ENCODE peak calls at places on chromosomes 2 and 18, in eight cellular contexts. Q, Y, D, K, L, H, P and Z are unnamed samples.

GRCh38 chr2:9757430-9758287 is 85.6 kb upstream of the TAF1B start:
- DNase-seq in Q (no peak), Y (no peak), D (no peak), K (no peak), L (peak; percentile 71), H (no peak), P (no peak), Z (no peak)

GRCh38 chr18:9475643-9476580 is 599 bp downstream of the RALBP1 start:
- DNase-seq in Q (no peak), Y (peak; percentile 49), D (no peak), K (no peak), L (no peak), H (peak; percentile 38), P (no peak), Z (peak; percentile 82)

GRCh38 chr2:85441859-85442258 is 23.3 kb downstream of the SH2D6 start:
- DNase-seq in Q (no peak), Y (no peak), D (no peak), K (no peak), L (no peak), H (no peak), P (no peak), Z (no peak)

GRCh38 chr18:48129621-48130082 is 199.2 kb upstream of the SMAD2 start:
- DNase-seq in Q (no peak), Y (no peak), D (no peak), K (no peak), L (peak; percentile 17), H (no peak), P (no peak), Z (no peak)

GRCh38 chr2:105405291-105405690 is 6.4 kb upstream of the FHL2 start:
- DNase-seq in Q (no peak), Y (no peak), D (no peak), K (no peak), L (no peak), H (no peak), P (no peak), Z (no peak)

GRCh38 chr2:43939695-43940094 is 56.1 kb downstream of the LRPPRC start:
- DNase-seq in Q (no peak), Y (no peak), D (no peak), K (no peak), L (no peak), H (no peak), P (no peak), Z (no peak)

GRCh38 chr2:119157850-119158511 is 570 bp downstream of the C1QL2 start:
- DNase-seq in Q (no peak), Y (no peak), D (no peak), K (no peak), L (no peak), H (no peak), P (no peak), Z (no peak)

GRCh38 chr2:10984418-10985130 is 72.8 kb downstream of the KCNF1 start:
- DNase-seq in Q (no peak), Y (no peak), D (no peak), K (no peak), L (no peak), H (no peak), P (no peak), Z (no peak)

GRCh38 chr18:51659781-51660180 is 462.3 kb upstream of the MEX3C start:
- DNase-seq in Q (no peak), Y (no peak), D (no peak), K (no peak), L (no peak), H (no peak), P (no peak), Z (no peak)

GRCh38 chr2:128273469-128274081 is 45.1 kb downstream of the HS6ST1 start:
- DNase-seq in Q (peak; percentile 19), Y (peak; percentile 47), D (no peak), K (no peak), L (peak; percentile 44), H (no peak), P (peak; percentile 64), Z (no peak)

GRCh38 chr18:31499157-31499524 is 1.2 kb downstream of the DSG2 start:
- DNase-seq in Q (no peak), Y (no peak), D (no peak), K (no peak), L (no peak), H (no peak), P (no peak), Z (no peak)

GRCh38 chr2:24478243-24478642 is 12.8 kb upstream of the NCOA1 start:
- DNase-seq in Q (no peak), Y (no peak), D (no peak), K (no peak), L (no peak), H (no peak), P (no peak), Z (no peak)

GRCh38 chr2:207487650-207488315 is 42.0 kb upstream of the CREB1 start:
- DNase-seq in Q (peak; percentile 44), Y (no peak), D (peak; percentile 63), K (no peak), L (no peak), H (no peak), P (no peak), Z (no peak)

GRCh38 chr2:46821600-46821999 is 94.0 kb downstream of the MCFD2 start:
- DNase-seq in Q (peak; percentile 12), Y (peak; percentile 40), D (no peak), K (no peak), L (no peak), H (no peak), P (no peak), Z (no peak)

GRCh38 chr2:38377501-38378258 is 607 bp upstream of the ATL2 start:
- DNase-seq in Q (no peak), Y (no peak), D (peak; percentile 17), K (no peak), L (no peak), H (no peak), P (no peak), Z (no peak)

GRCh38 chr2:96265349-96265839 is 403 bp downstream of the TMEM127 start:
- DNase-seq in Q (peak; percentile 70), Y (peak; percentile 75), D (no peak), K (peak; percentile 58), L (peak; percentile 79), H (no peak), P (peak; percentile 83), Z (peak; percentile 51)

GRCh38 chr2:96265840-96266569 is at the start of the genes CIAO1 and TMEM127:
- DNase-seq in Q (peak; percentile 99), Y (peak; percentile 99), D (peak; percentile 98), K (peak; percentile 99), L (peak; percentile 99), H (peak; percentile 98), P (peak; percentile 99), Z (peak; percentile 100)

GRCh38 chr2:96264086-96264485 is 1.7 kb downstream of the TMEM127 start:
- DNase-seq in Q (no peak), Y (no peak), D (no peak), K (no peak), L (no peak), H (no peak), P (no peak), Z (no peak)

GRCh38 chr2:96264656-96265348 is 995 bp downstream of the TMEM127 start:
- DNase-seq in Q (no peak), Y (peak; percentile 64), D (no peak), K (no peak), L (no peak), H (no peak), P (peak; percentile 65), Z (peak; percentile 73)

GRCh38 chr2:96267159-96267971 is 1.3 kb downstream of the CIAO1 start:
- DNase-seq in Q (no peak), Y (peak; percentile 72), D (peak; percentile 66), K (peak; percentile 49), L (no peak), H (no peak), P (no peak), Z (peak; percentile 83)
- TF ChIP-seq CTCF in Q (peak; percentile 40), Y (no peak), D (peak; percentile 34), K (peak; percentile 35), L (no peak), H (peak; percentile 4), P (no peak), Z (peak; percentile 61)

DNA sequence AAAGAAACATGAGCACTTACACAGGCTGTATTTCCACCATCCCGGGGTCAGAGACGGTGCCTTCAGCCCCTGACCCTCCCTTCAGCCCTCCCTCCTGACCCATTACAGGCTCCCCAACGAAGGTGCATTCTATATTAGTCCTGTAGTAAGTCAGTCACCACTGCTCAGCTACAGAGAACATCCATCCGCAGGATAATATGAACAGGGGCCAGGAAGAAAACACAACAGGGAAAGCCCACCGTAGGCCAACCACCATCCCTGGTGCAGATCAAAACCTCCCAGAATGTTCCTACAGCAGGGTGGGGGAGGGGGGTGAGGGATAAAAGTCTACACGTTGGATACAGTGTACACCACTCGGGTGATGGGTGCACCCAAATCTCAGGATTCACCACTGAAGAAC is 15.1 kb downstream of the PXDN start:
- DNase-seq in Q (peak; percentile 9), Y (no peak), D (no peak), K (no peak), L (no peak), H (no peak), P (peak; percentile 57), Z (no peak)
- TF ChIP-seq POLR2A in Q (no peak), Y (no peak), D (no peak), K (no peak), L (no peak), H (no peak), P (no peak), Z (no peak)

GRCh38 chr2:239898292-239898925 is 126.7 kb downstream of the NDUFA10 start:
- DNase-seq in Q (no peak), Y (peak; percentile 30), D (no peak), K (no peak), L (no peak), H (no peak), P (no peak), Z (no peak)
- TF ChIP-seq CTCF in Q (no peak), Y (no peak), D (no peak), K (no peak), L (no peak), H (no peak), P (no peak), Z (no peak)

DNA sequence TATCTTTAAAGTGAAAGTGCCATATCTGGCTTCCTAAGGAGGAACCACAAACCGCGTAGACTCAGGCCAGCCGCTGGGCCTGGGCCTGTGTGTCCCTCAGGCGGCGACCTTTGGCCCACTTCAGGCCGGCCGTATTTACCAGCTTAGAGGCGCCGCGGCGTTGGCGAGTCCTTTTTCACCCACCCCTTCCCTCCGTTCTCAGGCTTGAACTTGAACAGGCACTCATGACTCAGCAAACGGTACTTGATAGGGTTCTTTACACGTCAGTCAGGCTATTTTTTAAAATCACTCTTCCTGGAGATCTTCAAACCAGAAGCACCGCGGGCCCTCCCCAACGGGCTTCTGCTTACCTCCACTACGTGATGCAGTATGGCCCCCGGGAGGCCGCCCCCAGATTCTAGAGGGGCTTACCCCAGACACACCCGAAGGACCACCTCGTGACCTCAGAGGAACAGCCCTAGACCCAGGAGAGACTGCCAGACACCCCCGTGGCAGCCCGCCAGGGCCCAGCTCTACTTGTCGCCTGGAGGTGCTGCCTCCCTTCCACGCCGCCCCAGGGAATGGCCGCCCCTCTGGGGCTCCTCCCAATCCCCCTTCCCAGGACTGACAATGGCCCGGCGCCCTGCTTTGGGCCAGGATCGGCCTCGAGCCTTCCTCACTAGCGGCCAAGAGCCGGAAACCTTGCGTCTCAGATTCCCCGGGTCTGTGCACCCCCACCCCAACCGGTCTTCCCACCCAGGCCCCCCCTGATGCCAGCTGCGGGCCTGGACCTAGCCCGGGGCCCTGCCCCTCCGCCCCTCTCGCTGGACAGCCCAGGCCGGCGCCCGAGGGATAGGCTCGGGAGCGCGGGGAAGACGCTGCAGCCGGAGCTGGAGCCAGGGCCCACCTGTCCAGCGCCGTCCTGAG is 33.8 kb upstream of the IMPA2 start:
- DNase-seq in Q (peak; percentile 94), Y (peak; percentile 97), D (peak; percentile 98), K (peak; percentile 94), L (peak; percentile 95), H (peak; percentile 83), P (peak; percentile 98), Z (peak; percentile 97)
- TF ChIP-seq POLR2A in Q (peak; percentile 51), Y (peak; percentile 68), D (no peak), K (peak; percentile 61), L (no peak), H (peak; percentile 70), P (peak; percentile 19), Z (peak; percentile 47)